ENCODE peak calls at places on chromosomes 13 and 19, in eight cellular contexts. One of them, this sample, is unnamed.

GRCh38 chr13:97030705-97031452 is 36.6 kb upstream of the OXGR1 start:
- DNase-seq in activated CD4-positive, alpha-beta T cell treated with anti-CD3 and anti-CD28 coated beads for 48 hours: no peak
- DNase-seq in stimulated activated naive CD8-positive, alpha-beta T cell treated with anti-CD3 and anti-CD28 coated beads, Interleukin-15, Interleukin-2, amounts not matched to agents 100 U/mL and 50 U/mL, for 24 hours: no peak
- DNase-seq in adrenal gland: no peak
- DNase-seq in NCI-H146: peak; percentile 20
- DNase-seq in cardiac fibroblast: peak; percentile 84
- DNase-seq in heart right ventricle: no peak
- DNase-seq in effector memory CD8-positive, alpha-beta T cell: no peak
- DNase-seq in this sample: no peak

GRCh38 chr19:13765395-13766094 is 1.2 kb downstream of the MRI1 start:
- DNase-seq in NCI-H146: no peak
- DNase-seq in heart right ventricle: no peak
- DNase-seq in stimulated activated naive CD8-positive, alpha-beta T cell treated with anti-CD3 and anti-CD28 coated beads, Interleukin-15, Interleukin-2, amounts not matched to agents 100 U/mL and 50 U/mL, for 24 hours: no peak
- DNase-seq in activated CD4-positive, alpha-beta T cell treated with anti-CD3 and anti-CD28 coated beads for 48 hours: no peak
- DNase-seq in adrenal gland: no peak
- DNase-seq in effector memory CD8-positive, alpha-beta T cell: no peak
- DNase-seq in cardiac fibroblast: no peak
- DNase-seq in this sample: no peak

GRCh38 chr13:76512676-76513277 is 373.4 kb downstream of the KCTD12 start:
- DNase-seq in NCI-H146: peak; percentile 56
- DNase-seq in stimulated activated naive CD8-positive, alpha-beta T cell treated with anti-CD3 and anti-CD28 coated beads, Interleukin-15, Interleukin-2, amounts not matched to agents 100 U/mL and 50 U/mL, for 24 hours: no peak
- DNase-seq in adrenal gland: no peak
- DNase-seq in activated CD4-positive, alpha-beta T cell treated with anti-CD3 and anti-CD28 coated beads for 48 hours: no peak
- DNase-seq in effector memory CD8-positive, alpha-beta T cell: no peak
- DNase-seq in cardiac fibroblast: peak; percentile 68
- DNase-seq in heart right ventricle: no peak
- DNase-seq in this sample: no peak

GRCh38 chr19:3793799-3794198 is 7.6 kb upstream of the MATK start:
- DNase-seq in adrenal gland: no peak
- DNase-seq in effector memory CD8-positive, alpha-beta T cell: no peak
- DNase-seq in NCI-H146: no peak
- DNase-seq in heart right ventricle: no peak
- DNase-seq in cardiac fibroblast: no peak
- DNase-seq in stimulated activated naive CD8-positive, alpha-beta T cell treated with anti-CD3 and anti-CD28 coated beads, Interleukin-15, Interleukin-2, amounts not matched to agents 100 U/mL and 50 U/mL, for 24 hours: no peak
- DNase-seq in activated CD4-positive, alpha-beta T cell treated with anti-CD3 and anti-CD28 coated beads for 48 hours: no peak
- DNase-seq in this sample: no peak

GRCh38 chr19:45136507-45137178 is 24.1 kb downstream of the NKPD1 start:
- DNase-seq in NCI-H146: peak; percentile 63
- DNase-seq in cardiac fibroblast: no peak
- DNase-seq in adrenal gland: no peak
- DNase-seq in heart right ventricle: no peak
- DNase-seq in activated CD4-positive, alpha-beta T cell treated with anti-CD3 and anti-CD28 coated beads for 48 hours: no peak
- DNase-seq in effector memory CD8-positive, alpha-beta T cell: no peak
- DNase-seq in stimulated activated naive CD8-positive, alpha-beta T cell treated with anti-CD3 and anti-CD28 coated beads, Interleukin-15, Interleukin-2, amounts not matched to agents 100 U/mL and 50 U/mL, for 24 hours: no peak
- DNase-seq in this sample: no peak

GRCh38 chr19:52492991-52493470 is 34.4 kb upstream of the ZNF808 start:
- DNase-seq in activated CD4-positive, alpha-beta T cell treated with anti-CD3 and anti-CD28 coated beads for 48 hours: peak; percentile 2
- DNase-seq in cardiac fibroblast: no peak
- DNase-seq in effector memory CD8-positive, alpha-beta T cell: no peak
- DNase-seq in NCI-H146: no peak
- DNase-seq in heart right ventricle: peak; percentile 13
- DNase-seq in stimulated activated naive CD8-positive, alpha-beta T cell treated with anti-CD3 and anti-CD28 coated beads, Interleukin-15, Interleukin-2, amounts not matched to agents 100 U/mL and 50 U/mL, for 24 hours: no peak
- DNase-seq in adrenal gland: no peak
- DNase-seq in this sample: no peak

GRCh38 chr13:49681837-49682236 is 9.4 kb downstream of the EBPL start:
- DNase-seq in activated CD4-positive, alpha-beta T cell treated with anti-CD3 and anti-CD28 coated beads for 48 hours: no peak
- DNase-seq in stimulated activated naive CD8-positive, alpha-beta T cell treated with anti-CD3 and anti-CD28 coated beads, Interleukin-15, Interleukin-2, amounts not matched to agents 100 U/mL and 50 U/mL, for 24 hours: no peak
- DNase-seq in heart right ventricle: no peak
- DNase-seq in adrenal gland: no peak
- DNase-seq in NCI-H146: peak; percentile 81
- DNase-seq in effector memory CD8-positive, alpha-beta T cell: no peak
- DNase-seq in cardiac fibroblast: peak; percentile 12
- DNase-seq in this sample: no peak

GRCh38 chr13:85665286-85665685 is 133.9 kb downstream of the SLITRK6 start:
- DNase-seq in heart right ventricle: no peak
- DNase-seq in stimulated activated naive CD8-positive, alpha-beta T cell treated with anti-CD3 and anti-CD28 coated beads, Interleukin-15, Interleukin-2, amounts not matched to agents 100 U/mL and 50 U/mL, for 24 hours: no peak
- DNase-seq in adrenal gland: no peak
- DNase-seq in activated CD4-positive, alpha-beta T cell treated with anti-CD3 and anti-CD28 coated beads for 48 hours: no peak
- DNase-seq in cardiac fibroblast: no peak
- DNase-seq in NCI-H146: peak; percentile 75
- DNase-seq in effector memory CD8-positive, alpha-beta T cell: no peak
- DNase-seq in this sample: peak; percentile 18

GRCh38 chr13:29861694-29862110 is 11.3 kb upstream of the UBL3 start:
- DNase-seq in activated CD4-positive, alpha-beta T cell treated with anti-CD3 and anti-CD28 coated beads for 48 hours: no peak
- DNase-seq in effector memory CD8-positive, alpha-beta T cell: no peak
- DNase-seq in cardiac fibroblast: no peak
- DNase-seq in stimulated activated naive CD8-positive, alpha-beta T cell treated with anti-CD3 and anti-CD28 coated beads, Interleukin-15, Interleukin-2, amounts not matched to agents 100 U/mL and 50 U/mL, for 24 hours: no peak
- DNase-seq in NCI-H146: no peak
- DNase-seq in adrenal gland: no peak
- DNase-seq in heart right ventricle: no peak
- DNase-seq in this sample: no peak

GRCh38 chr13:99307648-99308339 is 595 bp upstream of the GPR183 start:
- DNase-seq in stimulated activated naive CD8-positive, alpha-beta T cell treated with anti-CD3 and anti-CD28 coated beads, Interleukin-15, Interleukin-2, amounts not matched to agents 100 U/mL and 50 U/mL, for 24 hours: peak; percentile 76
- DNase-seq in cardiac fibroblast: peak; percentile 62
- DNase-seq in adrenal gland: no peak
- DNase-seq in effector memory CD8-positive, alpha-beta T cell: no peak
- DNase-seq in NCI-H146: no peak
- DNase-seq in heart right ventricle: no peak
- DNase-seq in activated CD4-positive, alpha-beta T cell treated with anti-CD3 and anti-CD28 coated beads for 48 hours: peak; percentile 89
- DNase-seq in this sample: no peak

GRCh38 chr13:113776231-113777125 is 17.5 kb downstream of the TMEM255B start:
- DNase-seq in NCI-H146: peak; percentile 74
- DNase-seq in adrenal gland: no peak
- DNase-seq in heart right ventricle: no peak
- DNase-seq in effector memory CD8-positive, alpha-beta T cell: no peak
- DNase-seq in stimulated activated naive CD8-positive, alpha-beta T cell treated with anti-CD3 and anti-CD28 coated beads, Interleukin-15, Interleukin-2, amounts not matched to agents 100 U/mL and 50 U/mL, for 24 hours: no peak
- DNase-seq in activated CD4-positive, alpha-beta T cell treated with anti-CD3 and anti-CD28 coated beads for 48 hours: no peak
- DNase-seq in cardiac fibroblast: no peak
- DNase-seq in this sample: no peak

GRCh38 chr13:98892077-98892476 is 85.8 kb downstream of the DOCK9 start:
- DNase-seq in stimulated activated naive CD8-positive, alpha-beta T cell treated with anti-CD3 and anti-CD28 coated beads, Interleukin-15, Interleukin-2, amounts not matched to agents 100 U/mL and 50 U/mL, for 24 hours: no peak
- DNase-seq in adrenal gland: no peak
- DNase-seq in activated CD4-positive, alpha-beta T cell treated with anti-CD3 and anti-CD28 coated beads for 48 hours: no peak
- DNase-seq in effector memory CD8-positive, alpha-beta T cell: no peak
- DNase-seq in heart right ventricle: no peak
- DNase-seq in NCI-H146: no peak
- DNase-seq in cardiac fibroblast: no peak
- DNase-seq in this sample: no peak

GRCh38 chr19:46697142-46697960 is 19.6 kb downstream of the PRKD2 start:
- DNase-seq in heart right ventricle: peak; percentile 87
- DNase-seq in activated CD4-positive, alpha-beta T cell treated with anti-CD3 and anti-CD28 coated beads for 48 hours: peak; percentile 44
- DNase-seq in NCI-H146: no peak
- DNase-seq in adrenal gland: peak; percentile 88
- DNase-seq in stimulated activated naive CD8-positive, alpha-beta T cell treated with anti-CD3 and anti-CD28 coated beads, Interleukin-15, Interleukin-2, amounts not matched to agents 100 U/mL and 50 U/mL, for 24 hours: peak; percentile 44
- DNase-seq in effector memory CD8-positive, alpha-beta T cell: peak; percentile 12
- DNase-seq in cardiac fibroblast: peak; percentile 71
- DNase-seq in this sample: no peak

GRCh38 chr13:41462427-41462826 is 5.1 kb downstream of the RGCC start:
- DNase-seq in heart right ventricle: no peak
- DNase-seq in activated CD4-positive, alpha-beta T cell treated with anti-CD3 and anti-CD28 coated beads for 48 hours: no peak
- DNase-seq in effector memory CD8-positive, alpha-beta T cell: no peak
- DNase-seq in NCI-H146: no peak
- DNase-seq in cardiac fibroblast: no peak
- DNase-seq in adrenal gland: no peak
- DNase-seq in stimulated activated naive CD8-positive, alpha-beta T cell treated with anti-CD3 and anti-CD28 coated beads, Interleukin-15, Interleukin-2, amounts not matched to agents 100 U/mL and 50 U/mL, for 24 hours: no peak
- DNase-seq in this sample: no peak

GRCh38 chr19:45767410-45767880 is 1.6 kb downstream of the SIX5 start:
- DNase-seq in heart right ventricle: peak; percentile 78
- DNase-seq in NCI-H146: peak; percentile 46
- DNase-seq in activated CD4-positive, alpha-beta T cell treated with anti-CD3 and anti-CD28 coated beads for 48 hours: no peak
- DNase-seq in cardiac fibroblast: peak; percentile 91
- DNase-seq in adrenal gland: peak; percentile 82
- DNase-seq in stimulated activated naive CD8-positive, alpha-beta T cell treated with anti-CD3 and anti-CD28 coated beads, Interleukin-15, Interleukin-2, amounts not matched to agents 100 U/mL and 50 U/mL, for 24 hours: no peak
- DNase-seq in effector memory CD8-positive, alpha-beta T cell: no peak
- DNase-seq in this sample: no peak

GRCh38 chr19:16573925-16574324 is 1.7 kb upstream of the SLC35E1 start:
- DNase-seq in activated CD4-positive, alpha-beta T cell treated with anti-CD3 and anti-CD28 coated beads for 48 hours: no peak
- DNase-seq in heart right ventricle: no peak
- DNase-seq in cardiac fibroblast: no peak
- DNase-seq in NCI-H146: no peak
- DNase-seq in stimulated activated naive CD8-positive, alpha-beta T cell treated with anti-CD3 and anti-CD28 coated beads, Interleukin-15, Interleukin-2, amounts not matched to agents 100 U/mL and 50 U/mL, for 24 hours: no peak
- DNase-seq in effector memory CD8-positive, alpha-beta T cell: no peak
- DNase-seq in adrenal gland: no peak
- DNase-seq in this sample: no peak

GRCh38 chr13:28392428-28392827 is 102.5 kb downstream of the FLT1 start:
- DNase-seq in cardiac fibroblast: peak; percentile 63
- DNase-seq in activated CD4-positive, alpha-beta T cell treated with anti-CD3 and anti-CD28 coated beads for 48 hours: no peak
- DNase-seq in adrenal gland: no peak
- DNase-seq in heart right ventricle: no peak
- DNase-seq in NCI-H146: no peak
- DNase-seq in stimulated activated naive CD8-positive, alpha-beta T cell treated with anti-CD3 and anti-CD28 coated beads, Interleukin-15, Interleukin-2, amounts not matched to agents 100 U/mL and 50 U/mL, for 24 hours: no peak
- DNase-seq in effector memory CD8-positive, alpha-beta T cell: no peak
- DNase-seq in this sample: no peak

GRCh38 chr13:41505209-41505835 is 48.0 kb downstream of the RGCC start:
- DNase-seq in stimulated activated naive CD8-positive, alpha-beta T cell treated with anti-CD3 and anti-CD28 coated beads, Interleukin-15, Interleukin-2, amounts not matched to agents 100 U/mL and 50 U/mL, for 24 hours: no peak
- DNase-seq in effector memory CD8-positive, alpha-beta T cell: no peak
- DNase-seq in heart right ventricle: no peak
- DNase-seq in NCI-H146: no peak
- DNase-seq in activated CD4-positive, alpha-beta T cell treated with anti-CD3 and anti-CD28 coated beads for 48 hours: no peak
- DNase-seq in adrenal gland: no peak
- DNase-seq in cardiac fibroblast: peak; percentile 83
- DNase-seq in this sample: no peak

GRCh38 chr19:14639536-14640277 is 34.9 kb downstream of the ADGRE3 start:
- DNase-seq in heart right ventricle: no peak
- DNase-seq in cardiac fibroblast: no peak
- DNase-seq in activated CD4-positive, alpha-beta T cell treated with anti-CD3 and anti-CD28 coated beads for 48 hours: no peak
- DNase-seq in effector memory CD8-positive, alpha-beta T cell: no peak
- DNase-seq in stimulated activated naive CD8-positive, alpha-beta T cell treated with anti-CD3 and anti-CD28 coated beads, Interleukin-15, Interleukin-2, amounts not matched to agents 100 U/mL and 50 U/mL, for 24 hours: no peak
- DNase-seq in adrenal gland: no peak
- DNase-seq in NCI-H146: no peak
- DNase-seq in this sample: no peak

GRCh38 chr19:38004505-38005223 is 97.7 kb downstream of the SIPA1L3 start:
- DNase-seq in stimulated activated naive CD8-positive, alpha-beta T cell treated with anti-CD3 and anti-CD28 coated beads, Interleukin-15, Interleukin-2, amounts not matched to agents 100 U/mL and 50 U/mL, for 24 hours: no peak
- DNase-seq in NCI-H146: peak; percentile 90
- DNase-seq in effector memory CD8-positive, alpha-beta T cell: no peak
- DNase-seq in cardiac fibroblast: peak; percentile 96
- DNase-seq in adrenal gland: peak; percentile 72
- DNase-seq in activated CD4-positive, alpha-beta T cell treated with anti-CD3 and anti-CD28 coated beads for 48 hours: peak; percentile 33
- DNase-seq in heart right ventricle: peak; percentile 64
- DNase-seq in this sample: peak; percentile 80

GRCh38 chr19:55005684-55006488 is 32.2 kb downstream of the GP6 start:
- DNase-seq in stimulated activated naive CD8-positive, alpha-beta T cell treated with anti-CD3 and anti-CD28 coated beads, Interleukin-15, Interleukin-2, amounts not matched to agents 100 U/mL and 50 U/mL, for 24 hours: peak; percentile 29
- DNase-seq in heart right ventricle: no peak
- DNase-seq in effector memory CD8-positive, alpha-beta T cell: peak; percentile 61
- DNase-seq in cardiac fibroblast: no peak
- DNase-seq in adrenal gland: no peak
- DNase-seq in activated CD4-positive, alpha-beta T cell treated with anti-CD3 and anti-CD28 coated beads for 48 hours: peak; percentile 50
- DNase-seq in NCI-H146: peak; percentile 19
- DNase-seq in this sample: no peak

GRCh38 chr13:29294869-29295268 is 300.6 kb downstream of the SLC7A1 start:
- DNase-seq in stimulated activated naive CD8-positive, alpha-beta T cell treated with anti-CD3 and anti-CD28 coated beads, Interleukin-15, Interleukin-2, amounts not matched to agents 100 U/mL and 50 U/mL, for 24 hours: no peak
- DNase-seq in heart right ventricle: no peak
- DNase-seq in effector memory CD8-positive, alpha-beta T cell: no peak
- DNase-seq in NCI-H146: no peak
- DNase-seq in cardiac fibroblast: no peak
- DNase-seq in adrenal gland: no peak
- DNase-seq in activated CD4-positive, alpha-beta T cell treated with anti-CD3 and anti-CD28 coated beads for 48 hours: no peak
- DNase-seq in this sample: no peak

GRCh38 chr13:70623260-70623659 is 515.0 kb upstream of the KLHL1 start:
- DNase-seq in adrenal gland: no peak
- DNase-seq in stimulated activated naive CD8-positive, alpha-beta T cell treated with anti-CD3 and anti-CD28 coated beads, Interleukin-15, Interleukin-2, amounts not matched to agents 100 U/mL and 50 U/mL, for 24 hours: no peak
- DNase-seq in NCI-H146: no peak
- DNase-seq in heart right ventricle: no peak
- DNase-seq in effector memory CD8-positive, alpha-beta T cell: no peak
- DNase-seq in cardiac fibroblast: peak; percentile 16
- DNase-seq in activated CD4-positive, alpha-beta T cell treated with anti-CD3 and anti-CD28 coated beads for 48 hours: no peak
- DNase-seq in this sample: no peak

GRCh38 chr19:56566904-56567273 is 379 bp upstream of the ZNF470 start:
- DNase-seq in adrenal gland: peak; percentile 50
- DNase-seq in stimulated activated naive CD8-positive, alpha-beta T cell treated with anti-CD3 and anti-CD28 coated beads, Interleukin-15, Interleukin-2, amounts not matched to agents 100 U/mL and 50 U/mL, for 24 hours: peak; percentile 68
- DNase-seq in activated CD4-positive, alpha-beta T cell treated with anti-CD3 and anti-CD28 coated beads for 48 hours: peak; percentile 65
- DNase-seq in heart right ventricle: peak; percentile 67
- DNase-seq in cardiac fibroblast: peak; percentile 44
- DNase-seq in NCI-H146: peak; percentile 63
- DNase-seq in effector memory CD8-positive, alpha-beta T cell: no peak
- DNase-seq in this sample: no peak

GRCh38 chr19:31378404-31378803 is 29.2 kb upstream of the TSHZ3 start:
- DNase-seq in stimulated activated naive CD8-positive, alpha-beta T cell treated with anti-CD3 and anti-CD28 coated beads, Interleukin-15, Interleukin-2, amounts not matched to agents 100 U/mL and 50 U/mL, for 24 hours: no peak
- DNase-seq in NCI-H146: no peak
- DNase-seq in effector memory CD8-positive, alpha-beta T cell: no peak
- DNase-seq in activated CD4-positive, alpha-beta T cell treated with anti-CD3 and anti-CD28 coated beads for 48 hours: no peak
- DNase-seq in heart right ventricle: no peak
- DNase-seq in adrenal gland: no peak
- DNase-seq in cardiac fibroblast: peak; percentile 95
- DNase-seq in this sample: no peak

GRCh38 chr13:82330499-82330898 is 1551.8 kb downstream of the SLITRK1 start:
- DNase-seq in cardiac fibroblast: peak; percentile 25
- DNase-seq in stimulated activated naive CD8-positive, alpha-beta T cell treated with anti-CD3 and anti-CD28 coated beads, Interleukin-15, Interleukin-2, amounts not matched to agents 100 U/mL and 50 U/mL, for 24 hours: no peak
- DNase-seq in effector memory CD8-positive, alpha-beta T cell: no peak
- DNase-seq in activated CD4-positive, alpha-beta T cell treated with anti-CD3 and anti-CD28 coated beads for 48 hours: no peak
- DNase-seq in NCI-H146: no peak
- DNase-seq in heart right ventricle: no peak
- DNase-seq in adrenal gland: no peak
- DNase-seq in this sample: no peak

GRCh38 chr19:48239582-48240141 is 16.1 kb downstream of the CARD8 start:
- DNase-seq in cardiac fibroblast: no peak
- DNase-seq in activated CD4-positive, alpha-beta T cell treated with anti-CD3 and anti-CD28 coated beads for 48 hours: no peak
- DNase-seq in NCI-H146: no peak
- DNase-seq in stimulated activated naive CD8-positive, alpha-beta T cell treated with anti-CD3 and anti-CD28 coated beads, Interleukin-15, Interleukin-2, amounts not matched to agents 100 U/mL and 50 U/mL, for 24 hours: no peak
- DNase-seq in adrenal gland: no peak
- DNase-seq in heart right ventricle: no peak
- DNase-seq in effector memory CD8-positive, alpha-beta T cell: no peak
- DNase-seq in this sample: no peak

GRCh38 chr19:55066107-55066709 is 3.3 kb upstream of the RDH13 start:
- DNase-seq in heart right ventricle: no peak
- DNase-seq in cardiac fibroblast: no peak
- DNase-seq in NCI-H146: no peak
- DNase-seq in adrenal gland: no peak
- DNase-seq in stimulated activated naive CD8-positive, alpha-beta T cell treated with anti-CD3 and anti-CD28 coated beads, Interleukin-15, Interleukin-2, amounts not matched to agents 100 U/mL and 50 U/mL, for 24 hours: no peak
- DNase-seq in effector memory CD8-positive, alpha-beta T cell: no peak
- DNase-seq in activated CD4-positive, alpha-beta T cell treated with anti-CD3 and anti-CD28 coated beads for 48 hours: no peak
- DNase-seq in this sample: no peak

GRCh38 chr13:90070362-90070761 is 1277.1 kb upstream of the MIR17HG start:
- DNase-seq in adrenal gland: no peak
- DNase-seq in heart right ventricle: no peak
- DNase-seq in NCI-H146: no peak
- DNase-seq in effector memory CD8-positive, alpha-beta T cell: no peak
- DNase-seq in activated CD4-positive, alpha-beta T cell treated with anti-CD3 and anti-CD28 coated beads for 48 hours: no peak
- DNase-seq in stimulated activated naive CD8-positive, alpha-beta T cell treated with anti-CD3 and anti-CD28 coated beads, Interleukin-15, Interleukin-2, amounts not matched to agents 100 U/mL and 50 U/mL, for 24 hours: no peak
- DNase-seq in cardiac fibroblast: no peak
- DNase-seq in this sample: no peak

GRCh38 chr19:33259532-33259931 is 33.9 kb upstream of the SLC7A10 start:
- DNase-seq in adrenal gland: no peak
- DNase-seq in NCI-H146: no peak
- DNase-seq in stimulated activated naive CD8-positive, alpha-beta T cell treated with anti-CD3 and anti-CD28 coated beads, Interleukin-15, Interleukin-2, amounts not matched to agents 100 U/mL and 50 U/mL, for 24 hours: no peak
- DNase-seq in activated CD4-positive, alpha-beta T cell treated with anti-CD3 and anti-CD28 coated beads for 48 hours: no peak
- DNase-seq in effector memory CD8-positive, alpha-beta T cell: no peak
- DNase-seq in cardiac fibroblast: peak; percentile 7
- DNase-seq in heart right ventricle: no peak
- DNase-seq in this sample: no peak

GRCh38 chr13:93409001-93409400 is 182.4 kb downstream of the GPC6 start:
- DNase-seq in NCI-H146: no peak
- DNase-seq in heart right ventricle: no peak
- DNase-seq in adrenal gland: no peak
- DNase-seq in effector memory CD8-positive, alpha-beta T cell: no peak
- DNase-seq in activated CD4-positive, alpha-beta T cell treated with anti-CD3 and anti-CD28 coated beads for 48 hours: no peak
- DNase-seq in stimulated activated naive CD8-positive, alpha-beta T cell treated with anti-CD3 and anti-CD28 coated beads, Interleukin-15, Interleukin-2, amounts not matched to agents 100 U/mL and 50 U/mL, for 24 hours: no peak
- DNase-seq in cardiac fibroblast: no peak
- DNase-seq in this sample: no peak

GRCh38 chr13:22748866-22749586 is 431.8 kb upstream of the SGCG start:
- DNase-seq in activated CD4-positive, alpha-beta T cell treated with anti-CD3 and anti-CD28 coated beads for 48 hours: no peak
- DNase-seq in effector memory CD8-positive, alpha-beta T cell: no peak
- DNase-seq in cardiac fibroblast: peak; percentile 8
- DNase-seq in stimulated activated naive CD8-positive, alpha-beta T cell treated with anti-CD3 and anti-CD28 coated beads, Interleukin-15, Interleukin-2, amounts not matched to agents 100 U/mL and 50 U/mL, for 24 hours: no peak
- DNase-seq in adrenal gland: no peak
- DNase-seq in heart right ventricle: no peak
- DNase-seq in NCI-H146: no peak
- DNase-seq in this sample: no peak

GRCh38 chr19:11168568-11168967 is 13.0 kb upstream of the SPC24 start:
- DNase-seq in effector memory CD8-positive, alpha-beta T cell: no peak
- DNase-seq in cardiac fibroblast: peak; percentile 90
- DNase-seq in heart right ventricle: no peak
- DNase-seq in activated CD4-positive, alpha-beta T cell treated with anti-CD3 and anti-CD28 coated beads for 48 hours: no peak
- DNase-seq in stimulated activated naive CD8-positive, alpha-beta T cell treated with anti-CD3 and anti-CD28 coated beads, Interleukin-15, Interleukin-2, amounts not matched to agents 100 U/mL and 50 U/mL, for 24 hours: no peak
- DNase-seq in NCI-H146: no peak
- DNase-seq in adrenal gland: no peak
- DNase-seq in this sample: no peak

GRCh38 chr13:30832845-30833332 is 73.2 kb upstream of the MEDAG start:
- DNase-seq in activated CD4-positive, alpha-beta T cell treated with anti-CD3 and anti-CD28 coated beads for 48 hours: peak; percentile 82
- DNase-seq in NCI-H146: peak; percentile 90
- DNase-seq in heart right ventricle: peak; percentile 44
- DNase-seq in effector memory CD8-positive, alpha-beta T cell: no peak
- DNase-seq in adrenal gland: peak; percentile 72
- DNase-seq in cardiac fibroblast: peak; percentile 54
- DNase-seq in stimulated activated naive CD8-positive, alpha-beta T cell treated with anti-CD3 and anti-CD28 coated beads, Interleukin-15, Interleukin-2, amounts not matched to agents 100 U/mL and 50 U/mL, for 24 hours: peak; percentile 54
- DNase-seq in this sample: peak; percentile 31